ENCODE peak calls at places on chromosome 19, in four cellular contexts. One of them, this sample, is unnamed.

GRCh38 chr19:36051637-36052036 is 2.4 kb downstream of the THAP8 start:
- DNase-seq in stimulated activated CD4-positive, alpha-beta T cell treated with anti-CD3 and anti-CD28 coated beads, Interleukin-2, amount 100 ng/mL, for 48 hours: no peak
- DNase-seq in DMS153: no peak
- DNase-seq in GM04503: no peak
- DNase-seq in this sample: no peak

GRCh38 chr19:28582344-28582743 is 630.6 kb downstream of the UQCRFS1 start:
- DNase-seq in stimulated activated CD4-positive, alpha-beta T cell treated with anti-CD3 and anti-CD28 coated beads, Interleukin-2, amount 100 ng/mL, for 48 hours: no peak
- DNase-seq in DMS153: no peak
- DNase-seq in GM04503: no peak
- DNase-seq in this sample: no peak

GRCh38 chr19:53511933-53512374 is 26.0 kb upstream of the ZNF331 start:
- DNase-seq in stimulated activated CD4-positive, alpha-beta T cell treated with anti-CD3 and anti-CD28 coated beads, Interleukin-2, amount 100 ng/mL, for 48 hours: peak
- DNase-seq in DMS153: peak
- DNase-seq in GM04503: no peak
- DNase-seq in this sample: peak

GRCh38 chr19:19860756-19861390 is 4.8 kb upstream of the ZNF253 start:
- DNase-seq in stimulated activated CD4-positive, alpha-beta T cell treated with anti-CD3 and anti-CD28 coated beads, Interleukin-2, amount 100 ng/mL, for 48 hours: no peak
- DNase-seq in DMS153: no peak
- DNase-seq in GM04503: no peak
- DNase-seq in this sample: no peak

GRCh38 chr19:17424743-17425365 is 5.0 kb downstream of the MVB12A start:
- DNase-seq in stimulated activated CD4-positive, alpha-beta T cell treated with anti-CD3 and anti-CD28 coated beads, Interleukin-2, amount 100 ng/mL, for 48 hours: no peak
- DNase-seq in DMS153: no peak
- DNase-seq in GM04503: no peak
- DNase-seq in this sample: no peak

GRCh38 chr19:40604647-40605200 is 3.6 kb downstream of the LTBP4 start:
- DNase-seq in stimulated activated CD4-positive, alpha-beta T cell treated with anti-CD3 and anti-CD28 coated beads, Interleukin-2, amount 100 ng/mL, for 48 hours: no peak
- DNase-seq in DMS153: no peak
- DNase-seq in GM04503: no peak
- DNase-seq in this sample: no peak

GRCh38 chr19:39915848-39916215 is 18.6 kb downstream of the FCGBP start:
- DNase-seq in stimulated activated CD4-positive, alpha-beta T cell treated with anti-CD3 and anti-CD28 coated beads, Interleukin-2, amount 100 ng/mL, for 48 hours: no peak
- DNase-seq in DMS153: no peak
- DNase-seq in GM04503: no peak
- DNase-seq in this sample: no peak

GRCh38 chr19:5850743-5851293 is 431 bp downstream of the FUT3 start:
- DNase-seq in stimulated activated CD4-positive, alpha-beta T cell treated with anti-CD3 and anti-CD28 coated beads, Interleukin-2, amount 100 ng/mL, for 48 hours: no peak
- DNase-seq in DMS153: no peak
- DNase-seq in GM04503: no peak
- DNase-seq in this sample: no peak

GRCh38 chr19:7489609-7490044 is 792 bp upstream of the PEX11G start:
- DNase-seq in stimulated activated CD4-positive, alpha-beta T cell treated with anti-CD3 and anti-CD28 coated beads, Interleukin-2, amount 100 ng/mL, for 48 hours: no peak
- DNase-seq in DMS153: no peak
- DNase-seq in GM04503: no peak
- DNase-seq in this sample: no peak

GRCh38 chr19:45253396-45254027 is 2.4 kb downstream of the MARK4 start:
- DNase-seq in stimulated activated CD4-positive, alpha-beta T cell treated with anti-CD3 and anti-CD28 coated beads, Interleukin-2, amount 100 ng/mL, for 48 hours: no peak
- DNase-seq in DMS153: no peak
- DNase-seq in GM04503: no peak
- DNase-seq in this sample: no peak

GRCh38 chr19:55095260-55096060 is 19.8 kb downstream of the EPS8L1 start:
- DNase-seq in stimulated activated CD4-positive, alpha-beta T cell treated with anti-CD3 and anti-CD28 coated beads, Interleukin-2, amount 100 ng/mL, for 48 hours: no peak
- DNase-seq in DMS153: no peak
- DNase-seq in GM04503: no peak
- DNase-seq in this sample: no peak

GRCh38 chr19:51139299-51140018 is 2.6 kb upstream of the SIGLEC7 start:
- DNase-seq in stimulated activated CD4-positive, alpha-beta T cell treated with anti-CD3 and anti-CD28 coated beads, Interleukin-2, amount 100 ng/mL, for 48 hours: no peak
- DNase-seq in DMS153: no peak
- DNase-seq in GM04503: no peak
- DNase-seq in this sample: no peak

GRCh38 chr19:43570174-43570791 is 5.0 kb downstream of the XRCC1 start:
- DNase-seq in stimulated activated CD4-positive, alpha-beta T cell treated with anti-CD3 and anti-CD28 coated beads, Interleukin-2, amount 100 ng/mL, for 48 hours: no peak
- DNase-seq in DMS153: peak
- DNase-seq in GM04503: no peak
- DNase-seq in this sample: no peak

GRCh38 chr19:51146751-51147150 is 4.7 kb downstream of the SIGLEC7 start:
- DNase-seq in stimulated activated CD4-positive, alpha-beta T cell treated with anti-CD3 and anti-CD28 coated beads, Interleukin-2, amount 100 ng/mL, for 48 hours: no peak
- DNase-seq in DMS153: no peak
- DNase-seq in GM04503: no peak
- DNase-seq in this sample: no peak

GRCh38 chr19:7482584-7483439 is 6.0 kb downstream of the PEX11G start:
- DNase-seq in stimulated activated CD4-positive, alpha-beta T cell treated with anti-CD3 and anti-CD28 coated beads, Interleukin-2, amount 100 ng/mL, for 48 hours: no peak
- DNase-seq in DMS153: peak
- DNase-seq in GM04503: no peak
- DNase-seq in this sample: no peak

GRCh38 chr19:29753934-29754305 is 38.9 kb upstream of the C19orf12 start:
- DNase-seq in stimulated activated CD4-positive, alpha-beta T cell treated with anti-CD3 and anti-CD28 coated beads, Interleukin-2, amount 100 ng/mL, for 48 hours: no peak
- DNase-seq in DMS153: no peak
- DNase-seq in GM04503: no peak
- DNase-seq in this sample: no peak